ENCODE peak calls at places on chromosomes 2 and 18, in seven cellular contexts. U is activated CD4-positive, alpha-beta T cell treated with anti-CD3 and anti-CD28 coated beads for 36 hours; P is pancreas; Q is left ventricle myocardium superior; J is esophagus mucosa; D is naive thymus-derived CD8-positive, alpha-beta T cell; Z is activated naive CD8-positive, alpha-beta T cell treated with anti-CD3 and anti-CD28 coated beads, Interleukin-2, amount 10 ng/mL, durations not matched to agents 7 days and 5 days. C is an unnamed sample.

GRCh38 chr2:99240431-99240830 is 15.0 kb downstream of the LYG2 start:
- ATAC-seq in Z (no peak), P (no peak), J (no peak), Q (no peak), D (no peak), U (no peak), C (no peak)

GRCh38 chr18:78822171-78822570 is 157.4 kb upstream of the SALL3 start:
- ATAC-seq in Q (no peak), U (no peak), J (no peak), P (no peak), D (no peak), Z (no peak), C (no peak)

GRCh38 chr2:15711126-15711860 is 119.6 kb downstream of the DDX1 start:
- ATAC-seq in U (no peak), P (no peak), D (no peak), Q (no peak), J (no peak), Z (no peak), C (no peak)

GRCh38 chr18:53677480-53677879 is 547.0 kb downstream of the MBD2 start:
- ATAC-seq in U (no peak), D (no peak), Q (no peak), J (no peak), Z (no peak), P (no peak), C (no peak)

GRCh38 chr2:3130889-3131635 is 246.6 kb downstream of the EIPR1 start:
- ATAC-seq in P (no peak), J (no peak), Z (no peak), U (no peak), Q (no peak), D (no peak), C (no peak)

GRCh38 chr2:2271471-2271941 is 59.6 kb downstream of the MYT1L start:
- ATAC-seq in Q (peak), Z (no peak), U (no peak), J (no peak), P (peak), D (no peak), C (no peak)

GRCh38 chr2:233012301-233012971 is 620 bp downstream of the NGEF start:
- ATAC-seq in U (no peak), P (peak), Q (no peak), Z (no peak), D (no peak), J (no peak), C (no peak)

GRCh38 chr2:131077182-131077846 is 15.9 kb downstream of the FAM168B start:
- ATAC-seq in Z (no peak), J (no peak), P (no peak), Q (peak), U (no peak), D (no peak), C (no peak)

GRCh38 chr2:217033191-217033590 is 173.3 kb upstream of the TNP1 start:
- ATAC-seq in U (no peak), Q (no peak), J (no peak), Z (no peak), D (no peak), P (no peak), C (no peak)

GRCh38 chr2:216219866-216220265 is 110.7 kb downstream of the XRCC5 start:
- ATAC-seq in U (no peak), P (no peak), D (no peak), Z (no peak), J (no peak), Q (no peak), C (no peak)

GRCh38 chr2:196241175-196241574 is 69.8 kb upstream of the STK17B start:
- ATAC-seq in J (no peak), Q (no peak), D (no peak), U (no peak), P (no peak), Z (peak), C (no peak)

GRCh38 chr2:43367014-43367782 is 140.8 kb upstream of the ZFP36L2 start:
- ATAC-seq in U (no peak), D (no peak), Q (no peak), P (no peak), Z (no peak), J (no peak), C (no peak)

GRCh38 chr2:3105814-3106569 is 271.6 kb downstream of the EIPR1 start:
- ATAC-seq in Z (no peak), P (no peak), D (no peak), Q (no peak), U (no peak), J (no peak), C (no peak)

GRCh38 chr2:1249897-1250687 is 163.2 kb upstream of the TPO start:
- ATAC-seq in Z (no peak), D (no peak), J (peak), U (peak), P (no peak), Q (no peak), C (peak)

GRCh38 chr18:62279561-62279960 is 45.5 kb upstream of the TNFRSF11A start:
- ATAC-seq in Q (no peak), J (no peak), P (peak), Z (no peak), D (no peak), U (no peak), C (no peak)

GRCh38 chr18:10482985-10483949 is 28.8 kb downstream of the APCDD1 start:
- ATAC-seq in J (peak), Q (peak), D (peak), P (peak), U (no peak), Z (peak), C (no peak)

GRCh38 chr2:65478498-65479135 is 46.2 kb upstream of the SPRED2 start:
- ATAC-seq in Q (no peak), P (no peak), Z (no peak), J (no peak), U (no peak), D (no peak), C (no peak)

GRCh38 chr2:179860255-179861026 is 971 bp downstream of the ZNF385B start:
- ATAC-seq in Z (no peak), D (no peak), P (peak), J (no peak), U (no peak), Q (no peak), C (no peak)

GRCh38 chr2:10989151-10989550 is 77.4 kb downstream of the KCNF1 start:
- ATAC-seq in J (no peak), D (no peak), Q (no peak), Z (no peak), P (no peak), U (no peak), C (no peak)

GRCh38 chr18:31990823-31991222 is 27.8 kb upstream of the RNF125 start:
- ATAC-seq in U (no peak), D (no peak), P (no peak), Z (no peak), Q (no peak), J (peak), C (no peak)

C was measured in activated T-helper 17 cell treated with anti-CD3 and anti-CD28 coated beads, Interleukin-2, amount 50 U/mL, for 72 hours.